ENCODE peak calls at places on chromosomes 2 and 18, in six cellular contexts. E is K562, F is H1, X is HepG2, V is SK-N-SH, S is HCT116. Q is an unnamed sample.

GRCh38 chr2:113167115-113167932 is 6.4 kb upstream of the PSD4 start:
- DNase-seq in X (peak; percentile 93), S (no peak), V (no peak), F (no peak), E (no peak), Q (no peak)

GRCh38 chr2:38315707-38316333 is 61.3 kb downstream of the ATL2 start:
- DNase-seq in X (peak; percentile 68), E (peak; percentile 31), V (peak; percentile 67), F (no peak), S (peak; percentile 31), Q (peak; percentile 9)

GRCh38 chr2:72041638-72042111 is 106.0 kb downstream of the CYP26B1 start:
- DNase-seq in E (no peak), X (no peak), V (no peak), S (no peak), F (no peak), Q (no peak)

GRCh38 chr2:24538720-24539119 is 47.7 kb downstream of the NCOA1 start:
- DNase-seq in F (no peak), S (no peak), V (no peak), E (no peak), X (no peak), Q (no peak)

GRCh38 chr2:190916829-190917228 is 36.2 kb downstream of the GLS start:
- DNase-seq in V (no peak), F (no peak), X (no peak), S (no peak), E (no peak), Q (no peak)

GRCh38 chr2:216829533-216829932 is 30.3 kb downstream of the TNP1 start:
- DNase-seq in E (no peak), X (no peak), S (no peak), F (no peak), V (no peak), Q (peak; percentile 23)

GRCh38 chr18:49274188-49274714 is 186.2 kb downstream of the DYM start:
- DNase-seq in E (no peak), V (no peak), S (peak; percentile 1), F (no peak), X (no peak), Q (no peak)

GRCh38 chr2:168935810-168936581 is 34.9 kb downstream of the G6PC2 start:
- DNase-seq in F (no peak), V (no peak), S (no peak), X (no peak), E (peak; percentile 76), Q (no peak)

GRCh38 chr2:129923265-129924141 is 56.0 kb upstream of the RAB6C start:
- DNase-seq in E (peak; percentile 53), X (peak; percentile 70), F (peak; percentile 58), S (peak; percentile 35), V (peak; percentile 82), Q (no peak)

GRCh38 chr18:3914833-3915598 is 465.0 kb downstream of the TGIF1 start:
- DNase-seq in F (no peak), X (no peak), V (no peak), S (no peak), E (no peak), Q (no peak)

GRCh38 chr2:18046017-18046416 is 167.6 kb downstream of the KCNS3 start:
- DNase-seq in X (no peak), F (no peak), S (no peak), E (no peak), V (no peak), Q (no peak)

GRCh38 chr18:32213693-32214092 is 23.9 kb downstream of the MEP1B start:
- DNase-seq in X (peak; percentile 76), E (no peak), S (no peak), F (no peak), V (no peak), Q (no peak)

GRCh38 chr18:77140439-77141109 is 8.0 kb upstream of the MBP start:
- DNase-seq in V (no peak), F (no peak), S (no peak), E (no peak), X (no peak), Q (no peak)

GRCh38 chr2:15790326-15790725 is 150.0 kb upstream of the MYCN start:
- DNase-seq in X (no peak), F (no peak), E (no peak), V (no peak), S (no peak), Q (no peak)

GRCh38 chr18:23619388-23619873 is 33.1 kb upstream of the NPC1 start:
- DNase-seq in V (no peak), X (no peak), E (no peak), S (no peak), F (no peak), Q (no peak)

GRCh38 chr2:239278941-239279365 is 121.9 kb downstream of the HDAC4 start:
- DNase-seq in E (no peak), F (no peak), X (no peak), S (peak; percentile 42), V (no peak), Q (no peak)

GRCh38 chr2:167196461-167197252 is 308.4 kb downstream of the XIRP2 start:
- DNase-seq in X (no peak), F (no peak), E (no peak), S (no peak), V (peak; percentile 55), Q (peak; percentile 9)

GRCh38 chr2:70607121-70607551 is 53.5 kb upstream of the TGFA start:
- DNase-seq in E (no peak), F (no peak), V (no peak), X (no peak), S (no peak), Q (no peak)

GRCh38 chr2:4219121-4219520 is 515.7 kb downstream of the DCDC2C start:
- DNase-seq in V (no peak), F (no peak), X (no peak), S (no peak), E (no peak), Q (no peak)

GRCh38 chr18:63683152-63683551 is 19.6 kb upstream of the SERPINB11 start:
- DNase-seq in F (peak; percentile 15), X (no peak), V (no peak), E (no peak), S (no peak), Q (no peak)

GRCh38 chr2:165015052-165015642 is 59.8 kb upstream of the SLC38A11 start:
- DNase-seq in F (no peak), V (peak; percentile 70), X (peak; percentile 68), E (peak; percentile 54), S (peak; percentile 44), Q (peak; percentile 78)

GRCh38 chr18:477565-477964 is 22.9 kb downstream of the COLEC12 start:
- DNase-seq in X (peak; percentile 27), V (no peak), S (peak; percentile 37), E (peak; percentile 50), F (no peak), Q (peak; percentile 28)

GRCh38 chr2:240139011-240139441 is 1.4 kb downstream of the OTOS start:
- DNase-seq in S (no peak), X (no peak), E (no peak), V (no peak), F (no peak), Q (no peak)

GRCh38 chr18:59145055-59145454 is 5.4 kb downstream of the SEC11C start:
- DNase-seq in S (no peak), V (no peak), F (no peak), E (no peak), X (no peak), Q (no peak)

GRCh38 chr2:189285962-189286648 is 106.5 kb upstream of the COL5A2 start:
- DNase-seq in X (no peak), F (no peak), V (no peak), E (no peak), S (no peak), Q (no peak)

GRCh38 chr2:198374375-198375072 is 570.1 kb downstream of the PLCL1 start:
- DNase-seq in E (peak; percentile 41), S (no peak), V (peak; percentile 12), F (peak; percentile 5), X (peak; percentile 51), Q (peak; percentile 1)

GRCh38 chr18:79924814-79925655 is 26.4 kb downstream of the SLC66A2 start:
- DNase-seq in S (no peak), X (no peak), E (no peak), F (no peak), V (no peak), Q (no peak)

GRCh38 chr2:181991171-181991885 is 5.7 kb downstream of the PPP1R1C start:
- DNase-seq in E (no peak), F (no peak), X (no peak), V (no peak), S (no peak), Q (no peak)
- TF ChIP-seq JUND in E (no peak), F (no peak), X (no peak), V (no peak), S (no peak), Q (no peak)

GRCh38 chr2:68766378-68766845 is 31.8 kb downstream of the ARHGAP25 start:
- DNase-seq in E (no peak), F (no peak), X (no peak), V (no peak), S (no peak), Q (no peak)
- TF ChIP-seq JUND in E (no peak), F (no peak), X (no peak), V (no peak), S (no peak), Q (no peak)

DNA sequence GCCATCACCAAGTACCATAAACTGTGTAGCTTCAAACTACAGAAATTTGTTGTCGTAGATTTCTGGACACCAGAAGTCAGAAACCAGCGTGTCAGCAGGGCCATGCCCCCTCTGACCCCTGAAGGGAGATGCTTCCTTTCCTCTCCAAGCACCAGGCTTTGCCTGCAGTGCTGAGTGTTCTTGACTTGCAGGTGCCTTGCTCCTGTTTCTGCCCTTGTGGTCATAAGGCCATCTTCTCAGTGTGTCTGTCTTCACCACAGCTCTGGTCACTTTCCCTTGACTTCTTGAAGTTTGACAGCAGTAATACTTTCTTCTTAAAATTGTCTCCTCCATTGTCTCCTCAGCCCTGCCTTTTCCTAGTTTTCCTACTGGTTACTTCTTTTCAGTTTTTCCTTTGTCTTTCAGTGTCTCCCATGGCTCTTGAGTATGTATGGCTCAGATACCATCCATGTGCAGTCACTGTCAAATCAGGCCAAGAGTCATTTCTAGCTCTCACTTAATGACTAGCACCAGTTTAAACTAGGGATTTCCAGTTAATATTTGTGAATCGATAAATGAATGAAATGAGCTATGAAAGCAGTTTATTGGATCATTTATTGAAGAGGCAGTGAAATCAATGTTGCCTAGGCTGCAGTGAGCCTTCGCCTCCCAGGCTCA is 91.2 kb upstream of the RANBP2 start:
- DNase-seq in E (no peak), F (no peak), X (no peak), V (no peak), S (no peak), Q (no peak)
- TF ChIP-seq JUND in E (no peak), F (no peak), X (no peak), V (no peak), S (no peak), Q (no peak)

GRCh38 chr2:172996387-172996961 is 79.2 kb upstream of the MAP3K20 start:
- DNase-seq in S (no peak), F (no peak), V (no peak), X (no peak), E (no peak), Q (no peak)

GRCh38 chr2:172997031-172997430 is 78.6 kb upstream of the MAP3K20 start:
- DNase-seq in F (no peak), X (no peak), V (no peak), S (no peak), E (no peak), Q (no peak)

GRCh38 chr2:172998547-172998946 is 77.1 kb upstream of the MAP3K20 start:
- DNase-seq in F (no peak), S (no peak), E (no peak), X (no peak), V (no peak), Q (peak; percentile 29)

GRCh38 chr2:172993924-172994717 is 81.5 kb upstream of the MAP3K20 start:
- DNase-seq in X (peak; percentile 42), E (no peak), V (no peak), F (no peak), S (no peak), Q (no peak)

GRCh38 chr2:172995323-172996244 is 80.1 kb upstream of the MAP3K20 start:
- DNase-seq in X (peak; percentile 86), F (no peak), V (no peak), E (no peak), S (no peak), Q (no peak)
- TF ChIP-seq JUND in X (no peak), F (no peak), V (no peak), E (no peak), S (no peak), Q (no peak)

Q was measured in T47D.